ENCODE peak calls at places on chromosomes 3 and 15, in eight cellular contexts. J is left ventricle myocardium inferior, T is NB4, M is GM06990, H is heart left ventricle, D is bronchial epithelial cell, F is brain microvascular endothelial cell, B is psoas muscle. E is an unnamed sample.

GRCh38 chr15:90035835-90036220 is 34.7 kb downstream of the ZNF710 start:
- DNase-seq in M (no peak), D (no peak), H (peak; percentile 47), J (no peak), B (peak; percentile 27), T (peak; percentile 81), F (no peak), E (peak; percentile 67)

GRCh38 chr3:129596194-129597086 is 10.0 kb downstream of the PLXND1 start:
- DNase-seq in T (peak; percentile 93), B (peak; percentile 87), F (peak; percentile 94), H (peak; percentile 93), M (no peak), J (peak; percentile 92), D (no peak), E (peak; percentile 93)

GRCh38 chr3:64143399-64144130 is 81.7 kb downstream of the PRICKLE2 start:
- DNase-seq in T (no peak), F (peak; percentile 16), J (no peak), B (no peak), D (peak; percentile 73), H (no peak), M (no peak), E (no peak)

GRCh38 chr3:2099028-2099671 is 484 bp downstream of the CNTN4 start:
- DNase-seq in F (no peak), H (no peak), T (no peak), M (peak; percentile 2), B (no peak), D (no peak), J (no peak), E (no peak)

GRCh38 chr3:171001957-171002694 is 24.4 kb downstream of the SLC2A2 start:
- DNase-seq in T (peak; percentile 75), M (no peak), H (no peak), J (no peak), F (peak; percentile 50), B (no peak), D (peak; percentile 87), E (no peak)

GRCh38 chr3:48788544-48789162 is 59.0 kb downstream of the PRKAR2A start:
- DNase-seq in F (no peak), M (no peak), B (no peak), T (peak; percentile 14), J (no peak), D (no peak), H (no peak), E (no peak)

GRCh38 chr3:153289334-153289808 is 127.3 kb downstream of the RAP2B start:
- DNase-seq in F (peak; percentile 51), T (peak; percentile 74), D (peak; percentile 70), M (no peak), J (no peak), H (no peak), B (no peak), E (no peak)

GRCh38 chr3:188185717-188186236 is 31.8 kb downstream of the LPP start:
- DNase-seq in F (no peak), M (no peak), H (no peak), T (no peak), D (peak; percentile 55), J (no peak), B (peak; percentile 30), E (no peak)

GRCh38 chr15:34993413-34993812 is 5.3 kb upstream of the ZNF770 start:
- DNase-seq in F (no peak), B (no peak), D (peak; percentile 69), M (peak; percentile 20), H (no peak), T (peak; percentile 18), J (no peak), E (no peak)

GRCh38 chr3:46884929-46885328 is 7.4 kb downstream of the PTH1R start:
- DNase-seq in B (no peak), T (no peak), D (no peak), F (no peak), J (no peak), H (no peak), M (no peak), E (no peak)

GRCh38 chr15:73284073-73284472 is 84.7 kb downstream of the HCN4 start:
- DNase-seq in H (no peak), T (peak; percentile 57), J (no peak), D (no peak), F (no peak), B (no peak), M (no peak), E (no peak)

GRCh38 chr15:25714538-25714840 is 148.6 kb downstream of the ATP10A start:
- DNase-seq in T (no peak), H (no peak), M (no peak), J (no peak), B (no peak), F (no peak), D (no peak), E (peak; percentile 52)

GRCh38 chr3:126135056-126135397 is 45.4 kb downstream of the ALDH1L1 start:
- DNase-seq in B (no peak), M (no peak), F (no peak), D (no peak), T (no peak), H (peak; percentile 4), J (no peak), E (peak; percentile 49)

GRCh38 chr3:126245811-126246727 is 65.7 kb upstream of the ALDH1L1 start:
- DNase-seq in J (no peak), M (no peak), D (peak; percentile 37), T (peak; percentile 61), F (peak; percentile 57), B (peak; percentile 66), H (no peak), E (peak; percentile 82)

GRCh38 chr15:99131441-99132023 is 26.7 kb downstream of the SYNM start:
- DNase-seq in H (peak; percentile 20), T (no peak), B (no peak), F (no peak), M (no peak), J (no peak), D (no peak), E (peak; percentile 67)

GRCh38 chr3:11536132-11536935 is 107.4 kb downstream of the VGLL4 start:
- DNase-seq in F (no peak), D (no peak), M (no peak), H (no peak), T (no peak), B (no peak), J (no peak), E (peak; percentile 58)

GRCh38 chr3:11136871-11137626 is 17.2 kb upstream of the HRH1 start:
- DNase-seq in T (peak; percentile 30), H (no peak), B (peak; percentile 78), J (no peak), D (peak; percentile 100), F (peak; percentile 100), M (no peak), E (peak; percentile 92)

GRCh38 chr3:178063475-178063874 is 472.8 kb upstream of the KCNMB2 start:
- DNase-seq in B (no peak), M (no peak), J (no peak), H (no peak), D (no peak), T (peak; percentile 3), F (no peak), E (no peak)

GRCh38 chr3:10205461-10206165 is 40.9 kb downstream of the IRAK2 start:
- DNase-seq in D (peak; percentile 95), H (no peak), J (no peak), B (peak; percentile 76), F (peak; percentile 84), M (no peak), T (no peak), E (no peak)

GRCh38 chr15:39426552-39427532 is 154.0 kb upstream of the THBS1 start:
- DNase-seq in M (peak; percentile 79), B (peak; percentile 40), H (peak; percentile 28), D (no peak), F (peak; percentile 85), J (peak; percentile 40), T (peak; percentile 98), E (peak; percentile 77)
- H3K4me3 ChIP-seq in M (peak overlapping the region; percentile 32), B (no peak overlapping the region), H (no peak overlapping the region), D (no peak overlapping the region), F (no peak overlapping the region), J (peak overlapping the region; percentile 40), T (peak overlapping the region; percentile 40), E (peak overlapping the region; percentile 9)

DNA sequence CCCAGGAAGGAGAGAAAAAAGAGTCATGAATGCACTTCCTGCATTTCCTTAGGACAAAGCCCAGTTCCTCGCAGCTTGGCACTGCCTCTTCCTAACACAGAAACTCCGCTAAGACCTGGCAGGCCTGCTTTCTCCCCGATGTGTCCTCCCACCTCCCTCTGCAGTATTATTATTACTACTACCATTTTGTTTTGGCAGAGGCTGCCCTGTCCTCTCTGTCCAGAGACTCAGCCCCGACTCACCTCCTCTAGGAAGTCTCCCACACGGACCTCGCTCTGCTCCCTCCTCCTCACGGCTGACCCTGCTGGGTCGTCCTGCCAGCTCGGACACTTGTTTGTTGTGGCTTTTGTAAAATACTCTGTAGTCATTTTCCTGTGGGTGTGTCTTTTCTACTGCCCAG is 107.2 kb upstream of the HACD2 start:
- DNase-seq in J (no peak), F (no peak), D (no peak), H (no peak), M (no peak), B (no peak), T (no peak), E (no peak)
- H3K4me3 ChIP-seq in J (peak overlapping the region; percentile 19), F (no peak overlapping the region), D (no peak overlapping the region), H (no peak overlapping the region), M (no peak overlapping the region), B (no peak overlapping the region), T (no peak overlapping the region), E (no peak overlapping the region)

DNA sequence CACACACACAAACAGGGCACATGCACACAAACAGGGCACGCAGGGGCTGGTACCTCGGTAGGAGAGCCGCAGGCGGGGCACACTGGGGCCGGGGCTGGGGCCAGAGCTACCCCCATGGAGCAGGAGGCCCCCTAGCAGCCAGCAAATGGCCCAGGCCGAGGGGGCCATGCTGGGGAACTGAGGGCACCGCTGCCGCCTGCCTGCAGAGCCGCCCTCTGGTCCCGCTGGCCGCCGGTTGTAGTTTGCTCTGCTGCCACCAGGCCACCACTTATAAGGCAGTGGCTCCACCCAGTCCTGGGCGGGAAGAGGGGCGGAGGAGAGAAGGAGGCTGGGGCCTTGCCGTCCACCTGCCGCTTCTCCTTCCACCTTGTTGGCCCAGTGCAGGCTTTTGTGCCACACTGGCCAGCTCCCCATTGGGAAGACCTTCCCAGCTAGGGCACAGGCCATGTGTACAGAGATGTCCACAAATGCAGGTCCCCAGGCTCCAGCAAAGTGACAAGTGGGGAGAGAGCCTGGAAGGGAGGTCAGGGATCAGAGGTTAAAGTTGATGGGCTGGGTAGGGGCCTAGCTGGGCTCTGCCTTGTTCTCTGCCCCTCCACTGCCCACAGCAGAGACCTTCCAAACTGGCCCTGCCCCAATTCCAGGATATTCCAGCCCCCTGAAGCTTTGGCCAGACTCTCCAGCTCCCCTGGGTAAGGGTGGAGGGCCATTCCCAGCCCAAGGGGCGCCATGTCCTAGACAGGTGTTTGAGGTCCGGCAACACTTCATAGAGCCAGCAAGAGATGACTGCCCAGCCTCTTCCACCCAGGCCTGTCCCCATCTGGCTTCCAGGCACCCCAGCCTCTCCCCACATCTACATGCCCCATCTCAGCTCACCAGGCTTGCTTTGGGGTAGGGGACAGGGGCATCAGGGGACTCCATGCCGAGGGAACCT is at the start of gene SEMA3G:
- DNase-seq in T (peak; percentile 85), M (peak; percentile 63), J (peak; percentile 79), F (peak; percentile 45), D (peak; percentile 50), H (peak; percentile 79), B (peak; percentile 74), E (peak; percentile 81)
- H3K4me3 ChIP-seq in T (peak within 1 kb of the TSS; percentile 56), M (no peak within 1 kb of the TSS), J (peak within 1 kb of the TSS; percentile 58), F (no peak within 1 kb of the TSS), D (no peak within 1 kb of the TSS), H (peak within 1 kb of the TSS; percentile 42), B (peak within 1 kb of the TSS; percentile 57), E (peak within 1 kb of the TSS; percentile 16)

GRCh38 chr3:101379695-101380376 is 59.5 kb upstream of the IMPG2 start:
- DNase-seq in T (peak; percentile 11), D (no peak), H (no peak), F (no peak), M (peak; percentile 58), J (no peak), B (no peak), E (no peak)
- H3K4me3 ChIP-seq in T (no peak overlapping the region), D (no peak overlapping the region), H (no peak overlapping the region), F (no peak overlapping the region), M (no peak overlapping the region), J (no peak overlapping the region), B (no peak overlapping the region), E (no peak overlapping the region)